ENCODE peak calls at places on chromosomes 5 and 9, in four cellular contexts. V is gastrocnemius medialis, Y is SJSA1, B is heart right ventricle. A is an unnamed sample.

GRCh38 chr9:113950195-113951031 is 74.3 kb downstream of the ZNF618 start:
- DNase-seq in Y (no peak), B (no peak), V (no peak), A (no peak)

GRCh38 chr5:149747141-149747832 is 17.2 kb downstream of the PPARGC1B start:
- DNase-seq in V (peak; percentile 68), B (peak; percentile 35), Y (no peak), A (no peak)

GRCh38 chr5:175672976-175673648 is 15.2 kb downstream of the HRH2 start:
- DNase-seq in V (no peak), Y (no peak), B (no peak), A (no peak)

GRCh38 chr9:77019810-77020437 is 469 bp downstream of the FOXB2 start:
- DNase-seq in Y (no peak), V (no peak), B (no peak), A (no peak)

GRCh38 chr5:134153657-134154056 is 23.1 kb downstream of the SKP1 start:
- DNase-seq in Y (no peak), V (no peak), B (no peak), A (no peak)

GRCh38 chr5:142697356-142697807 is 11.5 kb upstream of the FGF1 start:
- DNase-seq in V (peak; percentile 61), B (no peak), Y (no peak), A (peak; percentile 72)

GRCh38 chr9:87512321-87512720 is 14.7 kb downstream of the DAPK1 start:
- DNase-seq in B (no peak), V (no peak), Y (no peak), A (no peak)

GRCh38 chr9:77291714-77292113 is 114.4 kb downstream of the VPS13A start:
- DNase-seq in Y (peak; percentile 10), V (no peak), B (no peak), A (no peak)

GRCh38 chr5:522899-523657 is 1.2 kb downstream of the SLC9A3 start:
- DNase-seq in Y (no peak), B (no peak), V (no peak), A (no peak)

GRCh38 chr5:140349244-140349643 is 2.8 kb upstream of the HBEGF start:
- DNase-seq in V (no peak), B (no peak), Y (no peak), A (no peak)

GRCh38 chr9:127050152-127050551 is 72.3 kb downstream of the ANGPTL2 start:
- DNase-seq in B (no peak), V (no peak), Y (no peak), A (no peak)

GRCh38 chr9:128550770-128551651 is 1.4 kb upstream of the SPTAN1 start:
- DNase-seq in Y (no peak), V (no peak), B (peak; percentile 41), A (peak; percentile 70)

GRCh38 chr5:153562189-153562588 is 71.7 kb downstream of the GRIA1 start:
- DNase-seq in B (no peak), V (no peak), Y (peak; percentile 64), A (no peak)

GRCh38 chr5:150703767-150704166 is 2.9 kb upstream of the RBM22 start:
- DNase-seq in V (no peak), B (no peak), Y (no peak), A (no peak)

GRCh38 chr9:98457696-98458370 is 202.4 kb upstream of the TBC1D2 start:
- DNase-seq in Y (peak; percentile 61), V (no peak), B (no peak), A (no peak)

GRCh38 chr9:95613670-95614069 is 96.9 kb upstream of the PTCH1 start:
- DNase-seq in B (no peak), Y (no peak), V (no peak), A (no peak)

GRCh38 chr5:172801184-172801671 is 30.2 kb upstream of the DUSP1 start:
- DNase-seq in Y (peak; percentile 89), B (no peak), V (no peak), A (no peak)

GRCh38 chr5:58077966-58078365 is 381.9 kb downstream of the PLK2 start:
- DNase-seq in B (no peak), Y (no peak), V (no peak), A (no peak)

GRCh38 chr5:141524604-141525597 is 36.0 kb downstream of the PCDHGC5 start:
- DNase-seq in B (peak; percentile 84), V (peak; percentile 88), Y (peak; percentile 96), A (peak; percentile 92)
- H3K4me3 ChIP-seq in B (no peak overlapping the region), V (no peak overlapping the region), Y (no peak overlapping the region), A (no peak overlapping the region)

GRCh38 chr9:5982352-5982751 is 33.1 kb downstream of the RANBP6 start:
- DNase-seq in B (no peak), Y (no peak), V (no peak), A (no peak)

GRCh38 chr9:5971740-5972139 is 43.7 kb downstream of the RANBP6 start:
- DNase-seq in Y (no peak), V (no peak), B (no peak), A (no peak)

GRCh38 chr9:5978523-5978922 is 36.9 kb downstream of the RANBP6 start:
- DNase-seq in B (no peak), V (no peak), Y (no peak), A (no peak)

DNA sequence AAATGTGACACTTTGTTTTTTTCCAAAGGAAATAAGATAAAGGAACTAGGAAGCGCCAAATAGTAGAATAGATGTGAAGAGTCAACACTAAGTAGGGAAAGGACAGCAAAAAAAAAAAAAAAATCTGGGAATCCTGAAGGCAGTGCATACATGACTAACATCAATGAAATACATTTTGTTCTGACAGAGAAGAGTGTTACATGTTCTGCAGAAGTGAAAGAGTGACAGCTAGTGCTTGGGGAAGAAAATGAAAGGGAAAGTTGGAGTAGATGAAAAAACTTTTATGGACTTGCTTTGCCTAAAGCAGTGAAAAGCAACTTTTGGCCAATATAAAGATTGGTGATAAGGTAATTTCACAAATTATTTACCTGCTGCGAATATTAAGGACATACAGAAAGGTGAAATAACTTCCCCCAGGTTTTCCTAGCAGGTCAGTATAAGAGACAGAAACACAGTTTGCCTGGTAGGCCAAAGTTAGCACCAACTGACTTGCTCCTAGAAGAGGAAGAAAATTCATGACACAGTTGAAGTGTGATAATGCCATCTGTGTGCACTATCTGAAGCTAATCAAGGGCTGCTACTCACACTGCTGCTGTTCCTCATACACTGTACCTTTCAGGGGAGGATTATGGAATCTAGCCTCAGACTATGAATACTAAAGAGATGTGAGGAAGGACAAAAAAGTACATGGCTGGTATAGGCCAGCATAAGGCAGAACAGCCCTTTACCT is 38.6 kb downstream of the RANBP6 start:
- DNase-seq in B (no peak), V (no peak), Y (no peak), A (no peak)
- H3K27ac ChIP-seq in B (peak overlapping the region; percentile 57), V (no peak overlapping the region), Y (no peak overlapping the region), A (no peak overlapping the region)

GRCh38 chr5:119316116-119316515 is 39.7 kb upstream of the TNFAIP8 start:
- DNase-seq in B (no peak), V (no peak), Y (no peak), A (no peak)
- H3K4me1 ChIP-seq in B (no peaks in the 10 kb centered on the region), V (no peaks in the 10 kb centered on the region), Y (peaks cover 37% of the 10 kb centered on the region), A (peaks cover 11% of the 10 kb centered on the region)

GRCh38 chr9:93960221-93960970 is 5.2 kb upstream of the BARX1 start:
- DNase-seq in Y (no peak), B (no peak), V (no peak), A (no peak)

GRCh38 chr9:93958875-93959682 is 3.9 kb upstream of the BARX1 start:
- DNase-seq in B (no peak), Y (no peak), V (no peak), A (no peak)

GRCh38 chr9:93959739-93960154 is 4.6 kb upstream of the BARX1 start:
- DNase-seq in V (no peak), Y (no peak), B (no peak), A (no peak)

GRCh38 chr9:93956183-93956784 is 1.1 kb upstream of the BARX1 start:
- DNase-seq in V (no peak), B (no peak), Y (no peak), A (no peak)

GRCh38 chr9:93958121-93958874 is 3.1 kb upstream of the BARX1 start:
- DNase-seq in Y (no peak), B (no peak), V (no peak), A (no peak)
- H3K4me3 ChIP-seq in Y (no peak overlapping the region), B (no peak overlapping the region), V (peak overlapping the region; percentile 9), A (no peak overlapping the region)

GRCh38 chr9:21779397-21779796 is 23.0 kb upstream of the MTAP start:
- DNase-seq in V (no peak), B (no peak), Y (no peak), A (no peak)

GRCh38 chr9:21777701-21778100 is 24.7 kb upstream of the MTAP start:
- DNase-seq in Y (no peak), V (no peak), B (no peak), A (no peak)

GRCh38 chr9:21781656-21782055 is 20.8 kb upstream of the MTAP start:
- DNase-seq in B (no peak), Y (no peak), V (no peak), A (no peak)

GRCh38 chr9:21782207-21782606 is 20.2 kb upstream of the MTAP start:
- DNase-seq in Y (no peak), V (no peak), B (no peak), A (no peak)

GRCh38 chr9:21778300-21778699 is 24.1 kb upstream of the MTAP start:
- DNase-seq in Y (no peak), V (no peak), B (no peak), A (no peak)
- H3K27ac ChIP-seq in Y (no peak overlapping the region), V (no peak overlapping the region), B (no peak overlapping the region), A (no peak overlapping the region)

GRCh38 chr5:91283326-91283725 is 99.8 kb downstream of the ARRDC3 start:
- DNase-seq in B (no peak), Y (no peak), V (no peak), A (no peak)

GRCh38 chr5:91283899-91284298 is 99.2 kb downstream of the ARRDC3 start:
- DNase-seq in Y (peak; percentile 80), V (no peak), B (no peak), A (no peak)

GRCh38 chr5:91288517-91288916 is 94.6 kb downstream of the ARRDC3 start:
- DNase-seq in B (no peak), Y (no peak), V (no peak), A (peak; percentile 66)

GRCh38 chr5:91291628-91292569 is 91.2 kb downstream of the ARRDC3 start:
- DNase-seq in Y (no peak), V (no peak), B (no peak), A (no peak)

GRCh38 chr5:91288117-91288516 is 95.0 kb downstream of the ARRDC3 start:
- DNase-seq in V (no peak), Y (no peak), B (no peak), A (peak; percentile 55)
- H3K4me1 ChIP-seq in V (no peaks in the 10 kb centered on the region), Y (peaks cover 18% of the 10 kb centered on the region), B (peaks cover 4% of the 10 kb centered on the region), A (peaks cover 24% of the 10 kb centered on the region)

GRCh38 chr9:38687992-38688391 is 31.9 kb downstream of the FAM240B start:
- DNase-seq in V (no peak), Y (no peak), B (no peak), A (peak; percentile 32)

GRCh38 chr9:38687389-38687842 is 32.5 kb downstream of the FAM240B start:
- DNase-seq in V (no peak), B (peak; percentile 68), Y (no peak), A (peak; percentile 85)

GRCh38 chr9:38683336-38683735 is 36.6 kb downstream of the FAM240B start:
- DNase-seq in Y (no peak), B (no peak), V (no peak), A (no peak)

GRCh38 chr9:38686923-38687322 is 33.0 kb downstream of the FAM240B start:
- DNase-seq in B (no peak), V (no peak), Y (no peak), A (no peak)

GRCh38 chr9:38685535-38685934 is 34.4 kb downstream of the FAM240B start:
- DNase-seq in Y (no peak), V (no peak), B (no peak), A (no peak)
- H3K4me3 ChIP-seq in Y (no peak overlapping the region), V (no peak overlapping the region), B (no peak overlapping the region), A (no peak overlapping the region)

A was measured in SJCRH30.